ENCODE peak calls at places on chromosomes 12 and 14, in four cellular contexts. One of them, this sample, is unnamed.

GRCh38 chr12:124567035-124567672 is at the start of gene NCOR2:
- DNase-seq in K562: peak; percentile 67
- DNase-seq in A549: no peak
- DNase-seq in GM12878: no peak
- DNase-seq in this sample: no peak

GRCh38 chr12:91144053-91144452 is 32.8 kb upstream of the LUM start:
- DNase-seq in K562: no peak
- DNase-seq in A549: no peak
- DNase-seq in GM12878: no peak
- DNase-seq in this sample: no peak

GRCh38 chr12:112539221-112539620 is 120.5 kb downstream of the PTPN11 start:
- DNase-seq in K562: no peak
- DNase-seq in A549: peak; percentile 35
- DNase-seq in GM12878: no peak
- DNase-seq in this sample: no peak

GRCh38 chr12:1927751-1928351 is 9.4 kb upstream of the CACNA2D4 start:
- DNase-seq in K562: no peak
- DNase-seq in A549: no peak
- DNase-seq in GM12878: no peak
- DNase-seq in this sample: no peak

GRCh38 chr12:124721501-124722154 is 142.0 kb downstream of the SCARB1 start:
- DNase-seq in K562: no peak
- DNase-seq in A549: no peak
- DNase-seq in GM12878: no peak
- DNase-seq in this sample: no peak

GRCh38 chr12:1630827-1631591 is 2.0 kb downstream of the WNT5B start:
- DNase-seq in K562: no peak
- DNase-seq in A549: no peak
- DNase-seq in GM12878: no peak
- DNase-seq in this sample: peak; percentile 24

GRCh38 chr12:53968214-53969127 is 4.5 kb upstream of the HOXC11 start:
- DNase-seq in K562: no peak
- DNase-seq in A549: no peak
- DNase-seq in GM12878: no peak
- DNase-seq in this sample: no peak

GRCh38 chr14:34368115-34368970 is 93.7 kb downstream of the SPTSSA start:
- DNase-seq in K562: no peak
- DNase-seq in A549: no peak
- DNase-seq in GM12878: no peak
- DNase-seq in this sample: peak; percentile 84

GRCh38 chr12:42696424-42697149 is 107.0 kb upstream of the PRICKLE1 start:
- DNase-seq in K562: no peak
- DNase-seq in A549: no peak
- DNase-seq in GM12878: no peak
- DNase-seq in this sample: no peak

GRCh38 chr12:122226366-122227222 is 742 bp upstream of the DIABLO start:
- DNase-seq in K562: no peak
- DNase-seq in A549: no peak
- DNase-seq in GM12878: no peak
- DNase-seq in this sample: no peak

GRCh38 chr12:98332626-98333025 is 182.8 kb upstream of the TMPO start:
- DNase-seq in K562: no peak
- DNase-seq in A549: no peak
- DNase-seq in GM12878: peak; percentile 64
- DNase-seq in this sample: no peak

GRCh38 chr12:54419088-54419887 is at the start of gene ITGA5:
- DNase-seq in K562: peak; percentile 82
- DNase-seq in A549: peak; percentile 90
- DNase-seq in GM12878: no peak
- DNase-seq in this sample: no peak

GRCh38 chr14:104935026-104935650 is 10.5 kb downstream of the PLD4 start:
- DNase-seq in K562: no peak
- DNase-seq in A549: no peak
- DNase-seq in GM12878: no peak
- DNase-seq in this sample: no peak

GRCh38 chr14:88143817-88144216 is 138.9 kb downstream of the GPR65 start:
- DNase-seq in K562: no peak
- DNase-seq in A549: no peak
- DNase-seq in GM12878: no peak
- DNase-seq in this sample: no peak

GRCh38 chr12:54287316-54288157 is 7.0 kb downstream of the HNRNPA1 start:
- DNase-seq in K562: no peak
- DNase-seq in A549: no peak
- DNase-seq in GM12878: no peak
- DNase-seq in this sample: no peak

GRCh38 chr14:50225974-50226297 is 5.4 kb downstream of the SOS2 start:
- DNase-seq in K562: peak; percentile 15
- DNase-seq in A549: no peak
- DNase-seq in GM12878: no peak
- DNase-seq in this sample: no peak

GRCh38 chr14:105047283-105048016 is 17.8 kb downstream of the GPR132 start:
- DNase-seq in K562: no peak
- DNase-seq in A549: no peak
- DNase-seq in GM12878: no peak
- DNase-seq in this sample: no peak

GRCh38 chr12:53378222-53378621 is 1.8 kb upstream of the SP1 start:
- DNase-seq in K562: no peak
- DNase-seq in A549: no peak
- DNase-seq in GM12878: no peak
- DNase-seq in this sample: no peak

GRCh38 chr12:93713800-93714199 is 36.6 kb downstream of the CRADD start:
- DNase-seq in K562: no peak
- DNase-seq in A549: no peak
- DNase-seq in GM12878: no peak
- DNase-seq in this sample: no peak

GRCh38 chr14:91354979-91355685 is 62.5 kb downstream of the CCDC88C start:
- DNase-seq in K562: peak; percentile 32
- DNase-seq in A549: peak; percentile 25
- DNase-seq in GM12878: no peak
- DNase-seq in this sample: no peak

GRCh38 chr14:104864267-104865068 is 600 bp upstream of the CEP170B start:
- DNase-seq in K562: no peak
- DNase-seq in A549: peak; percentile 37
- DNase-seq in GM12878: no peak
- DNase-seq in this sample: peak; percentile 85

GRCh38 chr12:104958946-104959841 is 1.1 kb upstream of the SLC41A2 start:
- DNase-seq in K562: peak; percentile 23
- DNase-seq in A549: no peak
- DNase-seq in GM12878: no peak
- DNase-seq in this sample: peak; percentile 30

GRCh38 chr14:91315844-91316267 is 71.4 kb upstream of the GPR68 start:
- DNase-seq in K562: no peak
- DNase-seq in A549: no peak
- DNase-seq in GM12878: peak; percentile 88
- DNase-seq in this sample: no peak

GRCh38 chr12:11812558-11813421 is 163.3 kb downstream of the ETV6 start:
- DNase-seq in K562: no peak
- DNase-seq in A549: no peak
- DNase-seq in GM12878: no peak
- DNase-seq in this sample: peak; percentile 78

GRCh38 chr14:69592923-69593677 is 18.3 kb upstream of the SUSD6 start:
- DNase-seq in K562: no peak
- DNase-seq in A549: no peak
- DNase-seq in GM12878: no peak
- DNase-seq in this sample: no peak

GRCh38 chr12:52910248-52910883 is 5.5 kb upstream of the KRT8 start:
- DNase-seq in K562: peak; percentile 18
- DNase-seq in A549: no peak
- DNase-seq in GM12878: no peak
- DNase-seq in this sample: peak; percentile 42

GRCh38 chr14:48788771-48789170 is 797.4 kb downstream of the RPS29 start:
- DNase-seq in K562: no peak
- DNase-seq in A549: no peak
- DNase-seq in GM12878: no peak
- DNase-seq in this sample: no peak

GRCh38 chr14:51738754-51739153 is 87.0 kb downstream of the FRMD6 start:
- DNase-seq in K562: peak; percentile 2
- DNase-seq in A549: peak; percentile 31
- DNase-seq in GM12878: no peak
- DNase-seq in this sample: peak; percentile 4

GRCh38 chr14:55026441-55026792 is 482 bp downstream of the WDHD1 start:
- DNase-seq in K562: no peak
- DNase-seq in A549: no peak
- DNase-seq in GM12878: no peak
- DNase-seq in this sample: no peak

GRCh38 chr14:84409435-84409834 is 1120.5 kb upstream of the FLRT2 start:
- DNase-seq in K562: no peak
- DNase-seq in A549: no peak
- DNase-seq in GM12878: no peak
- DNase-seq in this sample: no peak

GRCh38 chr14:42335918-42336317 is 729.2 kb downstream of the LRFN5 start:
- DNase-seq in K562: no peak
- DNase-seq in A549: no peak
- DNase-seq in GM12878: no peak
- DNase-seq in this sample: no peak

GRCh38 chr14:105043656-105044055 is 21.6 kb downstream of the GPR132 start:
- DNase-seq in K562: peak; percentile 1
- DNase-seq in A549: no peak
- DNase-seq in GM12878: no peak
- DNase-seq in this sample: no peak

GRCh38 chr12:6605425-6606330 is 1.5 kb downstream of the CHD4 start:
- DNase-seq in K562: no peak
- DNase-seq in A549: peak; percentile 36
- DNase-seq in GM12878: no peak
- DNase-seq in this sample: no peak

GRCh38 chr12:108340037-108340436 is 926 bp upstream of the CMKLR1 start:
- DNase-seq in K562: no peak
- DNase-seq in A549: no peak
- DNase-seq in GM12878: no peak
- DNase-seq in this sample: no peak

GRCh38 chr12:55970775-55971174 is 3.1 kb upstream of the RAB5B start:
- DNase-seq in K562: no peak
- DNase-seq in A549: no peak
- DNase-seq in GM12878: no peak
- DNase-seq in this sample: no peak

GRCh38 chr12:119589087-119589486 is 4.5 kb upstream of the TMEM233 start:
- DNase-seq in K562: no peak
- DNase-seq in A549: no peak
- DNase-seq in GM12878: no peak
- DNase-seq in this sample: no peak

GRCh38 chr12:47904647-47905312 is at the start of gene VDR:
- DNase-seq in K562: peak; percentile 91
- DNase-seq in A549: peak; percentile 89
- DNase-seq in GM12878: no peak
- DNase-seq in this sample: peak; percentile 28

GRCh38 chr12:47903927-47904646 is 707 bp downstream of the VDR start:
- DNase-seq in K562: peak; percentile 44
- DNase-seq in A549: peak; percentile 38
- DNase-seq in GM12878: no peak
- DNase-seq in this sample: no peak

GRCh38 chr12:47901285-47902093 is 3.3 kb downstream of the VDR start:
- DNase-seq in K562: no peak
- DNase-seq in A549: no peak
- DNase-seq in GM12878: no peak
- DNase-seq in this sample: no peak

GRCh38 chr12:47902131-47902639 is 2.6 kb downstream of the VDR start:
- DNase-seq in K562: no peak
- DNase-seq in A549: no peak
- DNase-seq in GM12878: no peak
- DNase-seq in this sample: no peak

DNA sequence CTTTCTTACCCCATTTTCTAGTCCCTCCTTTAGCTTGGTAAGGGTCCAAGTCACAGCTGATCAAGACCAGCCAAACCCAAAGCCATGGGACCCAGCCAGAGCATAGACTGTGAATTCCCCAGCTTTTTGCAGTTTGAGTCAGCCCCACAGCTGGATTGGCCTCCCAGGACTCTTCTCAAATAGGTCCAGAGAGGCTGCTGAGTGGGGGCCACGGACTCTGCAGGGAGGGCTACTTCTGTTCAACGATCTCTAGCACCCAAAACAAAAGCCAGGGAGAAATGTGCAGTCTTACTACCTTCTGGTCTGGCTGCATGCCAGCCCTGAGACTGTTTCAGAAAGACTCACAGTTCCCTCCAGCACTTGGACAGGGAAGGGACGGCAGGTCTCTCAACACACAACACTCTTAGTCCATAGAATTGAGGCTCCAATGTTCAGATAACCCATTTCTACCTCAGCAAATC is 1.6 kb downstream of the VDR start:
- DNase-seq in K562: peak; percentile 16
- DNase-seq in A549: no peak
- DNase-seq in GM12878: no peak
- DNase-seq in this sample: no peak
- TF ChIP-seq KDM1A in K562: no peak
- TF ChIP-seq KDM1A in A549: no peak
- TF ChIP-seq KDM1A in GM12878: no peak
- TF ChIP-seq KDM1A in this sample: no peak

GRCh38 chr12:59115526-59115925 is 195.2 kb upstream of the LRIG3 start:
- DNase-seq in K562: no peak
- DNase-seq in A549: no peak
- DNase-seq in GM12878: no peak
- DNase-seq in this sample: no peak
- TF ChIP-seq KDM1A in K562: no peak
- TF ChIP-seq KDM1A in A549: no peak
- TF ChIP-seq KDM1A in GM12878: no peak
- TF ChIP-seq KDM1A in this sample: no peak

GRCh38 chr12:62900686-62901272 is 34.2 kb downstream of the PPM1H start:
- DNase-seq in K562: peak; percentile 47
- DNase-seq in A549: no peak
- DNase-seq in GM12878: no peak
- DNase-seq in this sample: peak; percentile 91
- TF ChIP-seq KDM1A in K562: no peak
- TF ChIP-seq KDM1A in A549: no peak
- TF ChIP-seq KDM1A in GM12878: no peak
- TF ChIP-seq KDM1A in this sample: no peak

DNA sequence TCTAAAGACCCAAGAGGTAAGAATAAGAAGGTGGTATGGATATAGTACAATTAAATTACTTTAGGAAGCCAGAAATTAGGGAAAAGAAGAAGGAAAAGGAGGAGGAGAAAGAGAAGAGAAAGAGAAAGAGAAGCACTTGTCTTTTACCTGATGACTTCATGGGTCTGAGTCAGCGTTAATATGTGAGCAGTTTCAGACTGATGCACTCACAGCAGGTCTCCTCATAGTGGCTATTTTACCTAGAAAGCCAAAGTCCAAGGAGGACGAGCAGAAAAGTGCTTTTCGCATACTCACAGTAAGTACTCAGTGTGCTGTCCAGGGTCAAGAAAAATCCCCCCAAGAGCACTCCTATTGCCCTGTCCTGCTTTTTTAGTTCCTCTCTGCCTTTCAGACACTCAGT is 222.1 kb downstream of the C12orf42 start:
- DNase-seq in K562: no peak
- DNase-seq in A549: no peak
- DNase-seq in GM12878: no peak
- DNase-seq in this sample: no peak
- TF ChIP-seq KDM1A in K562: no peak
- TF ChIP-seq KDM1A in A549: no peak
- TF ChIP-seq KDM1A in GM12878: no peak
- TF ChIP-seq KDM1A in this sample: no peak

DNA sequence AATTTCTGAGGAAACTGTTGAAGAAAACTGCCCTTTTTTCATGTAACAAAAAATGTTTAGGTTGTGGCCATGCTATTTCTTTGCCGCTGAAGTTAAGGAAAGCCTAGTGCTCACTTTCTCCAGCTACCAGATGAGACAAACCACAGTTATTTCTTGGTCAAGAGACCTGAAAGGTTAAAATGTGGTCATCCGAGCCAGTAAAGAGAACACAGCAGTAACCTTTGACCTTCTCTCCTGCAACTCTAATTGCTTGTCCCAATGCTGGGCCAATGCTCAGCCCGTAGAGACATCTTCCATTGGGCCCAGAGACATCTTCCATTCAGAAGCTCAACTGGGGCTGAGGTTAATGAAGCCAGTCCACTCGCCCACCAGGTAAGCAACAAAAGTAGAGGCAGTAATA is 109.8 kb upstream of the CPSF6 start:
- DNase-seq in K562: no peak
- DNase-seq in A549: no peak
- DNase-seq in GM12878: no peak
- DNase-seq in this sample: no peak
- TF ChIP-seq KDM1A in K562: no peak
- TF ChIP-seq KDM1A in A549: no peak
- TF ChIP-seq KDM1A in GM12878: no peak
- TF ChIP-seq KDM1A in this sample: no peak

This sample was measured in HepG2.